ENCODE peak calls at places on chromosomes 16 and 17, in six cellular contexts. D, H, I, Q, Z and O are unnamed samples. For H3K27me3 and H3K4me1, the result is how much of the 10 kb centered on the place peaks cover.

GRCh38 chr16:84292032-84292431 is 2.6 kb upstream of the WFDC1 start:
- DNase-seq in D (no peak), H (no peak), I (no peak), Q (no peak), Z (no peak), O (no peak)

GRCh38 chr17:14061666-14062560 is 7.4 kb upstream of the COX10 start:
- DNase-seq in D (no peak), H (no peak), I (peak), Q (no peak), Z (no peak), O (peak)

GRCh38 chr16:84467256-84467655 is 37.2 kb downstream of the MEAK7 start:
- DNase-seq in D (no peak), H (no peak), I (no peak), Q (no peak), Z (no peak), O (peak)

GRCh38 chr16:1078579-1079021 is 6.1 kb downstream of the SSTR5 start:
- DNase-seq in D (no peak), H (no peak), I (no peak), Q (no peak), Z (no peak), O (peak)

GRCh38 chr16:24610421-24610765 is 71.0 kb downstream of the RBBP6 start:
- DNase-seq in D (no peak), H (no peak), I (peak), Q (no peak), Z (no peak), O (no peak)

GRCh38 chr16:31333686-31334649 is 21.0 kb upstream of the ITGAX start:
- DNase-seq in D (peak), H (no peak), I (peak), Q (no peak), Z (no peak), O (no peak)

GRCh38 chr16:48535831-48536599 is 74.0 kb downstream of the N4BP1 start:
- DNase-seq in D (peak), H (no peak), I (no peak), Q (no peak), Z (no peak), O (no peak)

GRCh38 chr17:45334231-45334630 is 17.4 kb upstream of the MAP3K14 start:
- DNase-seq in D (no peak), H (no peak), I (peak), Q (no peak), Z (no peak), O (no peak)

GRCh38 chr17:21078056-21078825 is 35.4 kb upstream of the USP22 start:
- DNase-seq in D (no peak), H (no peak), I (no peak), Q (no peak), Z (no peak), O (no peak)

GRCh38 chr16:22220076-22220453 is 14.0 kb downstream of the EEF2K start:
- DNase-seq in D (no peak), H (no peak), I (no peak), Q (no peak), Z (no peak), O (no peak)

GRCh38 chr17:601462-602303 is 113.0 kb downstream of the VPS53 start:
- DNase-seq in D (no peak), H (no peak), I (no peak), Q (no peak), Z (no peak), O (no peak)

GRCh38 chr16:5678371-5678770 is 580.8 kb upstream of the EEF2KMT start:
- DNase-seq in D (peak), H (no peak), I (peak), Q (peak), Z (peak), O (no peak)

GRCh38 chr17:3669548-3669947 is 936 bp downstream of the EMC6 start:
- DNase-seq in D (peak), H (no peak), I (no peak), Q (no peak), Z (no peak), O (no peak)

GRCh38 chr17:45759761-45760160 is 24.4 kb upstream of the CRHR1 start:
- DNase-seq in D (no peak), H (no peak), I (peak), Q (no peak), Z (no peak), O (no peak)

GRCh38 chr17:65553646-65554567 is 7.5 kb downstream of the AXIN2 start:
- DNase-seq in D (no peak), H (no peak), I (no peak), Q (no peak), Z (no peak), O (no peak)

GRCh38 chr17:55734128-55734781 is 11.6 kb upstream of the TMEM100 start:
- DNase-seq in D (no peak), H (no peak), I (peak), Q (no peak), Z (no peak), O (no peak)

GRCh38 chr16:4182581-4183257 is 59.2 kb downstream of the SRL start:
- DNase-seq in D (no peak), H (no peak), I (no peak), Q (no peak), Z (no peak), O (no peak)

GRCh38 chr16:1533443-1533951 is at the start of gene TMEM204:
- DNase-seq in D (no peak), H (no peak), I (peak), Q (no peak), Z (no peak), O (peak)

GRCh38 chr17:57761887-57762286 is 16.8 kb upstream of the CCDC182 start:
- DNase-seq in D (no peak), H (no peak), I (no peak), Q (no peak), Z (no peak), O (no peak)

GRCh38 chr17:62581769-62582168 is 45.7 kb upstream of the MRC2 start:
- DNase-seq in D (no peak), H (no peak), I (no peak), Q (no peak), Z (no peak), O (no peak)

GRCh38 chr17:44501866-44502265 is 1.3 kb downstream of the GPATCH8 start:
- DNase-seq in D (no peak), H (no peak), I (peak), Q (no peak), Z (no peak), O (no peak)

GRCh38 chr16:70481929-70482536 is 27.6 kb downstream of the FCSK start:
- DNase-seq in D (no peak), H (no peak), I (no peak), Q (no peak), Z (no peak), O (no peak)

GRCh38 chr17:4533522-4534502 is 21.4 kb downstream of the MYBBP1A start:
- DNase-seq in D (no peak), H (no peak), I (no peak), Q (no peak), Z (no peak), O (no peak)

GRCh38 chr17:28405632-28406477 is at the start of gene SLC46A1:
- DNase-seq in D (peak), H (peak), I (peak), Q (no peak), Z (peak), O (no peak)

GRCh38 chr17:32869345-32870026 is 7.4 kb downstream of the MYO1D start:
- DNase-seq in D (no peak), H (no peak), I (no peak), Q (no peak), Z (no peak), O (peak)

GRCh38 chr16:2216330-2216729 is 1.7 kb upstream of the PGP start:
- DNase-seq in D (no peak), H (no peak), I (no peak), Q (no peak), Z (no peak), O (no peak)

GRCh38 chr17:45841098-45841497 is 3.6 kb upstream of the SPPL2C start:
- DNase-seq in D (no peak), H (no peak), I (no peak), Q (no peak), Z (no peak), O (no peak)

GRCh38 chr17:71779482-71779881 is 341.3 kb upstream of the SOX9 start:
- DNase-seq in D (no peak), H (no peak), I (no peak), Q (no peak), Z (no peak), O (no peak)

GRCh38 chr16:58510097-58510775 is 5.1 kb upstream of the SETD6 start:
- DNase-seq in D (no peak), H (no peak), I (no peak), Q (no peak), Z (peak), O (no peak)

GRCh38 chr17:33464669-33465275 is 171.7 kb upstream of the ASIC2 start:
- DNase-seq in D (no peak), H (no peak), I (peak), Q (no peak), Z (no peak), O (no peak)

GRCh38 chr16:51922476-51922875 is 624.5 kb downstream of the TOX3 start:
- DNase-seq in D (no peak), H (no peak), I (no peak), Q (no peak), Z (no peak), O (no peak)
- H3K27me3 ChIP-seq in D (under half), H (under half), I (under half), Q (under half), Z (under half), O (under half)

GRCh38 chr16:88772871-88773811 is 11.9 kb downstream of the PIEZO1 start:
- DNase-seq in D (no peak), H (no peak), I (peak), Q (no peak), Z (no peak), O (peak)
- H3K4me1 ChIP-seq in D (under half), H (under half), I (under half), Q (under half), Z (under half), O (under half)

DNA sequence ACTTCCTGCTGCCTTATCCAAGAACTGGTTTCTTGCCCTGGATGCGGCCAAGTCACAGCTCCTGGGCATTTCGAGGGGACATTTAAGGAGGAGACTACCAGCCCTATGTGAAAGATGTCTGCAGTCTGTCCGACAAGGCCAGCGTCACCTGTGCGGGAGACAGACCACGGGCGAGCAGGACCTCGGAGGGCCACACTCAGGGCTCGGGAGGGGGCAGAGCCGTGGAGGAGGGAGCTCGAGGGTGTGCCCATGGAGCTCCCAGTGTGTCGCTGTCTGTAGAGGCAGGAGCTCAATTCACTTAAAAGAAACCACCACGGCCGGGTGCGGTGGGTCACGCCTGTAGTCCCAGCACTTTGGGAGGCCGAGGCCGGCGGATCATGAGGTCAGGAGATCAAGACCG is 33.3 kb downstream of the CBFA2T3 start:
- DNase-seq in D (no peak), H (no peak), I (no peak), Q (no peak), Z (no peak), O (no peak)
- H3K27me3 ChIP-seq in D (under half), H (under half), I (under half), Q (under half), Z (under half), O (under half)

DNA sequence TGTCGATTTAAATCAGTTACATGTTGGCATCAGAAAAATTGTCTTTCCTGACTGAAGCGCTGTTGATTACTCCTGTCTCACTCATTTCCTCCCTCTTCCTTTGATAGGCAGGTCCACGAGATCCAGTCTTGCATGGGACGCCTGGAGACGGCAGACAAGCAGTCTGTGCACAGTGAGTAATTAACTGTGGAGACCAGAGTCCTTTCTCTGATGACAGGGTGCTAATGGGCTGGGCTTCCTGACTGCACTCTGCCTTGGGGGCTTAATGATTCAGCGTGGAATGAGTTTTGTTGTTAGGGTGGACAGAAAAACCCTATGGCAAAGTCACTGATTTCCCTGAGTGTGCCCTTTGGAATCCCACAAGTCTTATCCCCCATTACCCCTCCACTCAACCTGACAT is 6.5 kb downstream of the GOSR2 start:
- DNase-seq in D (no peak), H (no peak), I (peak), Q (no peak), Z (no peak), O (no peak)
- H3K4me1 ChIP-seq in D (under half), H (under half), I (under half), Q (under half), Z (under half), O (under half)

GRCh38 chr17:48996696-48997102 is 486 bp upstream of the IGF2BP1 start:
- DNase-seq in D (no peak), H (no peak), I (no peak), Q (no peak), Z (no peak), O (no peak)

GRCh38 chr17:48995332-48995870 is 1.8 kb upstream of the IGF2BP1 start:
- DNase-seq in D (no peak), H (no peak), I (peak), Q (no peak), Z (peak), O (peak)

GRCh38 chr17:48993305-48993704 is 3.9 kb upstream of the IGF2BP1 start:
- DNase-seq in D (no peak), H (no peak), I (no peak), Q (no peak), Z (no peak), O (no peak)

GRCh38 chr17:48995871-48996695 is 1.1 kb upstream of the IGF2BP1 start:
- DNase-seq in D (no peak), H (no peak), I (peak), Q (peak), Z (peak), O (no peak)

DNA sequence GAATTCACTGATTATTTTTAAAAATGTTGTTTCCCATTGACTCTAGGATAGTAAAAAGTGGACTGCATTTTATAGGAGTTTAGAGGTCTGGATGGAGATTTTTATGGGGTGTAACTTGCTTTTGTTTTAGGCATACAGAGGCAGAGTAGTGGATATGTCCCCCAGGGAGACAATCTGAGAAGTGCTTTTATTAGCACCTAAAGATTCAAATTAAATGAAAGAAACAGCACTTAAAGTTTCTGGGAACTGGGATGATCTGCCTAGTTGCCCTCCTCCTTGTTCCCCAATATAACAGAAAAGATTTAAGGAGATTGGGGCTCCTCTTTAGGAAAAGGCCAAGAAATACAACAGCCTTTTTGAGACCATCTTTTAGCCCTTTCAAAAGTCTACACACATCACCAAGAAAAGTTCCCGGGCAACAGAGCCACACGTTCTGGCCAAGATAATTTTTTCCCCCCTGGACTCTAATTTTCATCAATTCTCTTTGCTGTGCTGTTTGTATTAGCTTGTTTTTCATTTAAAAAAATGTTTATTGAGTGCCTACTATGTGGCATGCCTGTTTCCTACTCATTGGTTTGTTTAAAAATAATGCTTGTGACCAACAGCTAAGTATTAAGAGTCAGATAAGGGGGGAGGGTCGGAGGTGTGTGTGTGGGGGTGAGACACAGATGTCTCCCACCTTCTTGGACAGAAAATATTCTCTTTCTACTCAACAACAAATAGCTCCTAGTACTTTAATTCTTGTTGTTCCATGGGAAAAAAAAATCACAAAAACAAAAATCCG is 2.4 kb upstream of the IGF2BP1 start:
- DNase-seq in D (no peak), H (no peak), I (no peak), Q (no peak), Z (no peak), O (no peak)
- H3K27me3 ChIP-seq in D (half or more), H (half or more), I (under half), Q (under half), Z (under half), O (under half)